ENCODE peak calls at places on chromosomes 1 and 21, in ten cellular contexts. U is A549, Q is GM23338, A is left ventricle myocardium inferior, N is colonic mucosa, F is heart right ventricle, E is tibial nerve, V is thoracic aorta, D is PC-9, R is hepatocyte. K is an unnamed sample.

GRCh38 chr21:26388731-26389231 is 184.3 kb downstream of the CYYR1 start:
- DNase-seq in A (no peak), U (peak), E (no peak), D (peak), N (no peak), V (no peak), Q (no peak), R (no peak), F (no peak), K (peak)

GRCh38 chr21:43206231-43207042 is 37.6 kb downstream of the CRYAA start:
- DNase-seq in R (no peak), F (no peak), D (no peak), V (no peak), U (no peak), A (no peak), E (peak), Q (no peak), N (peak), K (no peak)

GRCh38 chr1:246647513-246647912 is 76.7 kb upstream of the SCCPDH start:
- DNase-seq in A (no peak), U (no peak), D (no peak), V (no peak), N (no peak), R (no peak), E (no peak), F (no peak), Q (peak), K (no peak)

GRCh38 chr1:166166701-166167394 is at the start of gene FAM78B:
- DNase-seq in A (peak), F (peak), N (peak), Q (peak), V (no peak), U (peak), E (peak), D (no peak), R (peak), K (peak)

GRCh38 chr1:224521904-224522734 is 87.5 kb upstream of the WDR26 start:
- DNase-seq in U (no peak), F (no peak), V (no peak), E (no peak), N (no peak), R (no peak), D (no peak), Q (no peak), A (no peak), K (no peak)

GRCh38 chr1:165629848-165630628 is 996 bp upstream of the MGST3 start:
- DNase-seq in U (no peak), V (no peak), N (peak), Q (peak), R (no peak), F (no peak), D (no peak), A (no peak), E (no peak), K (no peak)

GRCh38 chr1:4090976-4091660 is 191.0 kb upstream of the C1orf174 start:
- DNase-seq in D (no peak), U (no peak), E (no peak), V (no peak), F (no peak), A (no peak), R (no peak), N (no peak), Q (no peak), K (no peak)

GRCh38 chr1:218284917-218285635 is at the start of gene RRP15:
- DNase-seq in A (peak), E (peak), D (peak), R (peak), V (peak), F (peak), Q (peak), U (peak), N (peak), K (peak)

GRCh38 chr1:33792651-33793050 is 71.2 kb upstream of the HMGB4 start:
- DNase-seq in R (no peak), F (no peak), N (no peak), V (no peak), E (no peak), Q (no peak), U (no peak), A (no peak), D (no peak), K (no peak)

DNA sequence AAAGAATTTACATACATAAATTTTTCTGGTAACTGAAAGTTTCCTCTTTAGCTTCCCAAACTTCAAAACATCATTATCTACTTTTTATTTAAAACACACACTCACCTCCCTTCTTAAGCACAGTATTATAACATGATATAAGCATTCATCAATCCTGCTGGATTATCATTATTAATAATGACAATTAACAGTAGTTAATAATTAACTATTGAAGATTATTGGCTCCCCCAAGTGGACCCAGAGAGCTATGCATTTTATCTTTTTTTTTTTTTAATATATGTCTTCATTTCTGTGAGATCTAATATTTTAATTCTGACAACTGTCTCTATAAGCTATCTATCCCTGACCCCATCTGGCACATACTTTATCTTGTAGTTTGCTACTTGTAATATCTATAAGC is 252.1 kb upstream of the CACYBP start:
- DNase-seq in R (no peak), E (no peak), Q (no peak), F (no peak), N (no peak), D (no peak), A (no peak), U (no peak), V (no peak), K (no peak)
- TF ChIP-seq CTCF in R (peak), E (no peak), Q (no peak), F (no peak), N (no peak), D (no peak), A (no peak), U (peak), V (no peak), K (peak)

DNA sequence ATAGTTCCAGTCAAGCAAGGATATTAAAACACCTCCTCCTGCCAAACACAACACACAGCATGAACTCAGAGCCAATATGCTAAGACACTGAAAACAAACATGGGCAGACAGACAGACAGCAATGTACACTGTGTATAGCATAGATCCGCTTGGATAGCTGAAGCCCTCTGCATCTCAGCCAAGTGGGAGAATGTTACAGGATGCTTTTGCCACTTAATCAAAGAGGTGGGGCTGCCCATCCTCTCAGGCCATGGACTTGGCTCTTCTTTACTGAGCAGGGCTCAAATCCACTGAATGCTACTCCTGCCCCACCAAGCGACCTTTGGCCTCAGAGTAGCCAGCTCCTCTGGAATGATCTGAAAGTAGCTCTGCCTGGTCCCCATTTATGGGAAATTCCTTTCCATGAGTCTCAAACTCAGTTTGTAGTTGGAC is 64.7 kb upstream of the NGF start:
- DNase-seq in F (no peak), U (no peak), A (no peak), V (no peak), N (no peak), R (no peak), D (no peak), E (no peak), Q (no peak), K (no peak)
- H3K27ac ChIP-seq in F (no peak), U (no peak), A (no peak), V (no peak), N (no peak), R (no peak), D (no peak), E (no peak), Q (no peak), K (no peak)

GRCh38 chr1:113388621-113389355 is 1.5 kb upstream of the MAGI3 start:
- DNase-seq in A (no peak), R (peak), Q (no peak), D (peak), E (no peak), U (peak), V (no peak), N (peak), F (peak), K (peak)
- TF ChIP-seq CTCF in A (peak), R (peak), Q (no peak), D (peak), E (no peak), U (no peak), V (no peak), N (no peak), F (no peak), K (no peak)

GRCh38 chr1:204611036-204611435 is 74.5 kb downstream of the LRRN2 start:
- DNase-seq in V (no peak), E (no peak), D (no peak), Q (no peak), F (no peak), A (no peak), R (no peak), N (no peak), U (no peak), K (no peak)
- H3K27ac ChIP-seq in V (no peak), E (no peak), D (no peak), Q (no peak), F (no peak), A (no peak), R (no peak), N (no peak), U (no peak), K (no peak)

DNA sequence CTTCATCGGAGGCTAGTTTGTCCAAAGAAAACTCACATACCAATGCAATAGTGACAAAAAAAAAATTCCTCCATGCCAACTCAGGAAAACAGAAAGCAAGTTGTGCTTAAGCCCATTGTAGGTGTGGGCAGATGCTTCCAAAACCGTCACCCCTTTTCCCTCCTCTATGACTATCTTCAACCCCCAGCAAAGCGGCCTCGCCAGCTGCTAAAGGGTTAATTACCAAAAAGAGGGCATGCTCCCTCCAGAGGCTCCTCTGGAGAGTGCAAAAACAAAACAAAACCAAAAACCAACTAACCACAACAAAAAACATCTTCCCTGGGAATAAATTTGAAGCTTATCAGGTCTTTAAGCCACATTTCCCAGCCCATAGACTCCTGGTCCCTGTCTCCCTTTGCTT is 1.2 kb downstream of the LMOD1 start:
- DNase-seq in A (no peak), D (no peak), Q (peak), R (no peak), F (no peak), E (no peak), U (no peak), N (no peak), V (no peak), K (no peak)
- TF ChIP-seq CTCF in A (peak), D (peak), Q (peak), R (peak), F (no peak), E (no peak), U (no peak), N (no peak), V (peak), K (no peak)

GRCh38 chr1:30523055-30524020 is 200.0 kb downstream of the MATN1 start:
- DNase-seq in Q (no peak), F (peak), V (no peak), U (peak), R (no peak), N (no peak), A (peak), D (peak), E (no peak), K (peak)
- H3K27ac ChIP-seq in Q (no peak), F (peak), V (no peak), U (no peak), R (no peak), N (no peak), A (peak), D (no peak), E (no peak), K (no peak)

K was measured in RWPE1.